ENCODE peak calls at places on chromosomes 6 and 20, in six cellular contexts. E, X, D, V, A and M are unnamed samples.

GRCh38 chr6:135568366-135568765 is 70.8 kb upstream of the AHI1 start:
- DNase-seq in E (peak; percentile 56), X (no peak), D (no peak), V (peak; percentile 88), A (peak; percentile 25), M (peak; percentile 95)

GRCh38 chr6:25193147-25193864 is 85.9 kb upstream of the CARMIL1 start:
- DNase-seq in E (peak; percentile 96), X (no peak), D (no peak), V (peak; percentile 99), A (no peak), M (peak; percentile 99)

GRCh38 chr20:59015812-59016711 is 3.2 kb upstream of the TUBB1 start:
- DNase-seq in E (no peak), X (no peak), D (no peak), V (no peak), A (no peak), M (no peak)

GRCh38 chr6:150753404-150754184 is 111.9 kb upstream of the MTHFD1L start:
- DNase-seq in E (no peak), X (peak; percentile 72), D (no peak), V (no peak), A (no peak), M (peak; percentile 31)

GRCh38 chr6:30231067-30231466 is 17.9 kb upstream of the TRIM26 start:
- DNase-seq in E (no peak), X (no peak), D (no peak), V (no peak), A (no peak), M (no peak)

GRCh38 chr20:52321396-52321795 is 129.8 kb upstream of the ZFP64 start:
- DNase-seq in E (no peak), X (no peak), D (no peak), V (no peak), A (no peak), M (no peak)

GRCh38 chr6:114282268-114282667 is 60.6 kb downstream of the HS3ST5 start:
- DNase-seq in E (no peak), X (no peak), D (no peak), V (no peak), A (no peak), M (no peak)

GRCh38 chr20:61682998-61683681 is 382.5 kb downstream of the TAF4 start:
- DNase-seq in E (no peak), X (no peak), D (no peak), V (no peak), A (no peak), M (no peak)